ENCODE peak calls at places on chromosomes 16 and 17, in five cellular contexts. O is pancreas; I is heart left ventricle; J is stimulated activated CD4-positive, alpha-beta T cell treated with anti-CD3 and anti-CD28 coated beads, Interleukin-4, amount 100 ng/mL, for 4 hours; C is body of pancreas. D is an unnamed sample.

GRCh38 chr17:48954300-48954755 is 9.7 kb upstream of the SNF8 start:
- DNase-seq in I (no peak), O (no peak), C (no peak), J (no peak), D (no peak)

GRCh38 chr16:23771027-23771426 is 16.2 kb downstream of the CHP2 start:
- DNase-seq in O (no peak), J (no peak), I (no peak), C (no peak), D (no peak)

GRCh38 chr17:35988164-35988563 is 1.6 kb upstream of the CCL14 start:
- DNase-seq in O (no peak), C (no peak), I (no peak), J (no peak), D (no peak)

GRCh38 chr16:1169285-1170075 is 16.6 kb downstream of the CACNA1H start:
- DNase-seq in J (no peak), O (no peak), I (peak; percentile 41), C (no peak), D (no peak)

GRCh38 chr16:80610489-80611156 is 69.8 kb downstream of the DYNLRB2 start:
- DNase-seq in O (no peak), I (no peak), C (no peak), J (no peak), D (no peak)

GRCh38 chr17:76726766-76727718 is at the start of gene METTL23:
- DNase-seq in C (peak; percentile 89), J (peak; percentile 73), I (peak; percentile 87), O (peak; percentile 83), D (peak; percentile 93)

GRCh38 chr16:76583466-76583865 is 306.3 kb downstream of the CNTNAP4 start:
- DNase-seq in O (no peak), C (peak; percentile 50), J (no peak), I (no peak), D (no peak)

GRCh38 chr16:84360170-84360569 is 8.2 kb upstream of the ATP2C2 start:
- DNase-seq in J (peak; percentile 6), I (no peak), C (no peak), O (no peak), D (no peak)

GRCh38 chr17:62823111-62823895 is 15.2 kb upstream of the MARCHF10 start:
- DNase-seq in C (no peak), I (no peak), J (no peak), O (no peak), D (no peak)

GRCh38 chr16:4105848-4106247 is 10.4 kb downstream of the ADCY9 start:
- DNase-seq in J (no peak), I (no peak), O (no peak), C (no peak), D (no peak)

GRCh38 chr17:28818705-28819295 is 23.8 kb downstream of the FAM222B start:
- DNase-seq in J (no peak), C (no peak), O (no peak), I (no peak), D (no peak)

GRCh38 chr16:11356573-11357331 is 11.5 kb downstream of the RMI2 start:
- DNase-seq in I (peak; percentile 69), O (peak; percentile 41), J (peak; percentile 60), C (peak; percentile 82), D (peak; percentile 73)

GRCh38 chr16:78045865-78046581 is 23.7 kb downstream of the CLEC3A start:
- DNase-seq in C (peak; percentile 84), J (peak; percentile 14), I (peak; percentile 76), O (peak; percentile 61), D (peak; percentile 71)

GRCh38 chr17:43714338-43715149 is 44.0 kb downstream of the SOST start:
- DNase-seq in O (no peak), C (no peak), I (no peak), J (no peak), D (no peak)

GRCh38 chr16:69217433-69217832 is 30.5 kb downstream of the SNTB2 start:
- DNase-seq in I (no peak), C (no peak), O (no peak), J (no peak), D (no peak)

GRCh38 chr17:35660902-35661301 is 70.5 kb upstream of the RASL10B start:
- DNase-seq in J (no peak), O (no peak), I (no peak), C (no peak), D (no peak)

GRCh38 chr17:71427801-71428200 is 693.0 kb upstream of the SOX9 start:
- DNase-seq in O (no peak), I (no peak), C (no peak), J (no peak), D (no peak)

GRCh38 chr17:66275651-66276050 is 26.8 kb upstream of the PRKCA start:
- DNase-seq in J (no peak), I (no peak), C (peak; percentile 9), O (peak; percentile 6), D (no peak)

GRCh38 chr16:11725457-11725856 is 17.2 kb downstream of the TXNDC11 start:
- DNase-seq in C (no peak), J (no peak), I (no peak), O (no peak), D (no peak)

D was measured in sciatic nerve.